ENCODE peak calls at places on chromosome 5, in six cellular contexts. M is HCT116, I is IMR-90, U is WERI-Rb-1, F is adrenal gland, H is MM.1S. N is an unnamed sample.

GRCh38 chr5:128674837-128675446 is 136.9 kb upstream of the FBN2 start:
- DNase-seq in M (peak; percentile 50), I (peak; percentile 57), U (peak; percentile 63), F (peak; percentile 53), H (peak; percentile 44), N (peak; percentile 59)

GRCh38 chr5:180201051-180201987 is 7.7 kb downstream of the RASGEF1C start:
- DNase-seq in M (peak; percentile 27), I (no peak), U (peak; percentile 74), F (no peak), H (no peak), N (peak; percentile 55)

GRCh38 chr5:40518511-40518917 is 161.2 kb upstream of the PTGER4 start:
- DNase-seq in M (peak; percentile 56), I (peak; percentile 76), U (no peak), F (no peak), H (no peak), N (no peak)

GRCh38 chr5:31936699-31937098 is 237.4 kb downstream of the GOLPH3 start:
- DNase-seq in M (no peak), I (no peak), U (no peak), F (no peak), H (no peak), N (no peak)

GRCh38 chr5:68285857-68286611 is 70.5 kb downstream of the PIK3R1 start:
- DNase-seq in M (peak; percentile 44), I (peak; percentile 65), U (no peak), F (no peak), H (peak; percentile 70), N (peak; percentile 26)

GRCh38 chr5:127088226-127088625 is 14.9 kb upstream of the C5orf63 start:
- DNase-seq in M (no peak), I (peak; percentile 97), U (no peak), F (peak; percentile 15), H (no peak), N (no peak)

GRCh38 chr5:93186031-93186682 is 394.9 kb downstream of the NR2F1-AS1 start:
- DNase-seq in M (peak; percentile 59), I (peak; percentile 89), U (no peak), F (no peak), H (no peak), N (no peak)

GRCh38 chr5:54520438-54520846 is 2.9 kb downstream of the SNX18 start:
- DNase-seq in M (no peak), I (peak; percentile 56), U (no peak), F (no peak), H (no peak), N (peak; percentile 30)

GRCh38 chr5:157955541-157956172 is 96.7 kb upstream of the CLINT1 start:
- DNase-seq in M (no peak), I (no peak), U (no peak), F (no peak), H (no peak), N (no peak)

GRCh38 chr5:160040471-160040835 is 31.5 kb downstream of the TTC1 start:
- DNase-seq in M (no peak), I (no peak), U (no peak), F (no peak), H (no peak), N (no peak)

GRCh38 chr5:79845448-79846197 is 145.4 kb downstream of the MTX3 start:
- DNase-seq in M (peak; percentile 13), I (peak; percentile 89), U (no peak), F (no peak), H (no peak), N (no peak)

GRCh38 chr5:87282254-87282653 is 14.6 kb downstream of the RASA1 start:
- DNase-seq in M (no peak), I (no peak), U (no peak), F (no peak), H (peak; percentile 46), N (no peak)

GRCh38 chr5:83496626-83497025 is 25.1 kb downstream of the VCAN start:
- DNase-seq in M (no peak), I (no peak), U (no peak), F (no peak), H (no peak), N (no peak)

GRCh38 chr5:493251-493701 is 31.0 kb downstream of the SLC9A3 start:
- DNase-seq in M (no peak), I (no peak), U (no peak), F (no peak), H (no peak), N (no peak)

GRCh38 chr5:34480810-34481528 is 175.2 kb upstream of the RAI14 start:
- DNase-seq in M (no peak), I (no peak), U (no peak), F (no peak), H (no peak), N (no peak)

GRCh38 chr5:158406884-158407790 is 548.2 kb upstream of the CLINT1 start:
- DNase-seq in M (no peak), I (peak; percentile 74), U (no peak), F (no peak), H (peak; percentile 42), N (no peak)

GRCh38 chr5:65989115-65989514 is 62.7 kb downstream of the ERBIN start:
- DNase-seq in M (no peak), I (no peak), U (no peak), F (no peak), H (no peak), N (no peak)

GRCh38 chr5:75611324-75612210 is at the start of gene ANKDD1B:
- DNase-seq in M (no peak), I (peak; percentile 65), U (peak; percentile 16), F (peak; percentile 44), H (no peak), N (peak; percentile 37)

GRCh38 chr5:136594416-136594815 is 229.1 kb upstream of the TRPC7 start:
- DNase-seq in M (no peak), I (no peak), U (no peak), F (no peak), H (no peak), N (no peak)

GRCh38 chr5:181223041-181223728 is at the start of gene TRIM41:
- DNase-seq in M (peak; percentile 96), I (peak; percentile 98), U (peak; percentile 95), F (peak; percentile 94), H (peak; percentile 99), N (peak; percentile 100)

GRCh38 chr5:157172408-157172807 is 6.3 kb upstream of the GARIN3 start:
- DNase-seq in M (no peak), I (no peak), U (no peak), F (no peak), H (peak; percentile 96), N (no peak)

DNA sequence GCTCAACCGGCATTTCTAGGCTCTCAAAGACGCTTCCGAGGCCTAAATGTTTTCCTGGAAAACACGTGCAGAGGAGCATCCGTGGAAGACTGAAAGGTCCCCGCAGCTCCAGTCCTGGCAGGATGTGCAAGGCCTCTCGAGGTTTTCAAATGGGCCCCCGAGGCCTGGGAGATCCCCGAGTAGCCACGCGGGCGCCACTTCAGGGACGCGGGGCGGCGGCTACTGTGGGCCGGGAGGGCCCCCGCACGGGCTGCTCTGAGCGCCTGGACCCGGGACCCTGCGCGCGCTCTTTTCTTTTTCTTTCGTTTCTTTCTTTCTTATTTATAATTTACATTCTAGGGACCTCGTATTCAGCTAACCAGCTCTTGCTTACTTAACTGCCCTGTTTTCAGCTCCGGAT is 4.3 kb upstream of the IRX2 start:
- DNase-seq in M (no peak), I (no peak), U (no peak), F (no peak), H (no peak), N (no peak)
- H3K4me3 ChIP-seq in M (no peak overlapping the region), I (no peak overlapping the region), U (peak overlapping the region; percentile 49), F (peak overlapping the region; percentile 25), H (no peak overlapping the region), N (no peak overlapping the region)

GRCh38 chr5:141663506-141663905 is 12.3 kb upstream of the FCHSD1 start:
- DNase-seq in M (no peak), I (no peak), U (no peak), F (no peak), H (no peak), N (no peak)
- H3K36me3 ChIP-seq in M (no peaks in the 10 kb centered on the region), I (peaks cover 17% of the 10 kb centered on the region), U (no peaks in the 10 kb centered on the region), F (peaks cover 1% of the 10 kb centered on the region), H (no peaks in the 10 kb centered on the region), N (no peaks in the 10 kb centered on the region)

DNA sequence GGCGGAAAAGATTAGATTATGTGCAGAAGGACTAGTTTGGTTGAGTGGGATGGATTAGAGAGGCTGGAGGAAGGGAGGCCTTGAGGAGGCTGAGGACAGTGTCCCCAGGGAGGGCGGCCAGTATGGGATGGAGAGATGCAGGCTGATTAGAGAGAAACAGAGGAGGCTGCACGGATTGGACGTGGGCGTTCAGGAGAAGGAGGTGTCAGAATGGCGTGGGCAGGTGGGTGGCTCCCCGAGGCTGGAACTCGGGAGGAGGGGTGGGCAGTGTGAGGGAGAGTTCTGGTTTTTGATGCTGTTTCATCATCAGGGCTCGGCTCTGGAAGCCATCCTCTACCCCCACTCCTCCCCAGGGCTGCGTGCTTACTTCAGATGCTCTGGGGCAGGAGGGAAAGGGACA is 13.0 kb downstream of the CDHR2 start:
- DNase-seq in M (no peak), I (no peak), U (no peak), F (no peak), H (no peak), N (no peak)
- H3K4me3 ChIP-seq in M (no peak overlapping the region), I (no peak overlapping the region), U (no peak overlapping the region), F (no peak overlapping the region), H (no peak overlapping the region), N (no peak overlapping the region)

DNA sequence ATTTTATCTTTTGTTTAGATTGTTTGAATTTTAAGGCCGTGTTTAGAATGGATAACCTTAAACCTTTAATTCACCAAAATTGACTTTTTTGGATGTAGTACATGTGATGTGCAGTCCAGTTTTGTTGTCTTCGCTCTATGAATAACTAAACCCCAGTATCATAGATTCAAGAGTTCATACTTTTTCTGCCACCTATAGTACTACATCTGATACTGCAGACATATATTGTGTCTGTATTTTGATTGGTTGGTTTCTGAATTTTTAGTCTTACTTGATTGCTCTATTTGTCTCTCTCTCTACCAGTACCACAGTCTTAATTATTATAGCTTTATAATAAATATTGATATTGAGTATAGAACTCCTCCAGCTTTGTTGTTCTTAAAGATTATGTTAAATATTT is 58.1 kb downstream of the PPIP5K2 start:
- DNase-seq in M (no peak), I (no peak), U (no peak), F (no peak), H (no peak), N (no peak)
- H3K36me3 ChIP-seq in M (peaks cover 3% of the 10 kb centered on the region), I (peaks cover 8% of the 10 kb centered on the region), U (no peaks in the 10 kb centered on the region), F (peaks cover 19% of the 10 kb centered on the region), H (no peaks in the 10 kb centered on the region), N (no peaks in the 10 kb centered on the region)